ENCODE peak calls at places on chromosomes 3 and 15, in four cellular contexts. W, D, F and V are unnamed samples.

GRCh38 chr15:99427668-99428361 is 138.0 kb upstream of the MEF2A start:
- DNase-seq in W (no peak), D (no peak), F (no peak), V (no peak)

GRCh38 chr15:62569460-62570404 is 404.6 kb upstream of the C2CD4B start:
- DNase-seq in W (peak; percentile 96), D (no peak), F (no peak), V (no peak)

GRCh38 chr3:194928183-194928736 is 242.6 kb downstream of the FAM43A start:
- DNase-seq in W (peak; percentile 61), D (peak; percentile 13), F (peak; percentile 37), V (no peak)

GRCh38 chr3:115698851-115699535 is 75.7 kb downstream of the GAP43 start:
- DNase-seq in W (peak; percentile 33), D (peak; percentile 59), F (peak; percentile 90), V (peak; percentile 80)

GRCh38 chr3:31167666-31168065 is 273.2 kb upstream of the GADL1 start:
- DNase-seq in W (peak; percentile 2), D (no peak), F (no peak), V (no peak)

GRCh38 chr3:74267583-74268184 is 346.8 kb downstream of the CNTN3 start:
- DNase-seq in W (peak; percentile 63), D (no peak), F (peak; percentile 79), V (peak; percentile 52)

GRCh38 chr15:33068531-33068990 is 126.0 kb downstream of the FMN1 start:
- DNase-seq in W (no peak), D (no peak), F (peak; percentile 78), V (peak; percentile 53)

GRCh38 chr3:50190921-50191660 is at the start of gene GNAT1:
- DNase-seq in W (no peak), D (no peak), F (no peak), V (no peak)

GRCh38 chr3:159751141-159751540 is 237.5 kb upstream of the IL12A start:
- DNase-seq in W (peak; percentile 52), D (no peak), F (no peak), V (no peak)

DNA sequence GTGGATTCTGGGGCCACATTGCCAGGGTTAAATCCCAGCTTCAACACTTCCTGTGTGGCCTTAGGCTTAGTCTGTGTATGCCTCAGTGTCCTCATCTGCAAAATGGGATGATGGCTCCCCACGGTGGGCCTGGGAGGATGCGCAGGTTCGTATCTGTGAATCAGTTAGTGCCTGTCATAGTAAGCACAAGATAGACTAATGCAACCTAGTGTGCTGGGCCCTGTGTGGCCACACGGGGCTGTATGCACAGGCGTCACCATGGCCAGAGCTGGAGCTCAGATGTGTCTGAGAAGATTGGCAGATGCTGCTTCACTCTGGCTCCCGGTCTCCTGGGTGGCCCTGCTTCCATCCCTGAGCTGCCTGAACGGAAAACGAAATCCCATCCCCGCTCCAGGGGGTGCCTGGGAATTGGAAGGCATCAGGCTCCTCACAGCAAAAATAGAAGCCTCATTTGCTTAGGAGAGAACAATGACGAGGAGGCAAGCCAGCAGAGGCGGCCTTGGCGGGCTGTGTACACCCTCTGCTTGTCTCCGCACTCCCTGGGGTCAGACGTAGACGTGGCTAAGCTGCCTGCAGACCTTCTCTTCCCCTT is 103.6 kb downstream of the APBA2 start:
- DNase-seq in W (peak; percentile 21), D (no peak), F (peak; percentile 72), V (peak; percentile 45)
- H4K5ac ChIP-seq in W (no peak overlapping the region), D (no peak overlapping the region), F (no peak overlapping the region), V (no peak overlapping the region)

GRCh38 chr3:71447197-71447596 is 136.3 kb downstream of the FOXP1 start:
- DNase-seq in W (no peak), D (no peak), F (no peak), V (no peak)
- H2BK5ac ChIP-seq in W (peak overlapping the region; percentile 82), D (no peak overlapping the region), F (no peak overlapping the region), V (no peak overlapping the region)

GRCh38 chr15:89452330-89452836 is 44.0 kb downstream of the RHCG start:
- DNase-seq in W (no peak), D (no peak), F (no peak), V (no peak)

GRCh38 chr15:89455535-89455934 is 40.8 kb downstream of the RHCG start:
- DNase-seq in W (no peak), D (no peak), F (no peak), V (no peak)

GRCh38 chr15:89450076-89451006 is 46.0 kb downstream of the RHCG start:
- DNase-seq in W (no peak), D (peak; percentile 45), F (peak; percentile 40), V (no peak)

GRCh38 chr15:89448825-89449224 is 47.6 kb downstream of the RHCG start:
- DNase-seq in W (no peak), D (peak; percentile 35), F (no peak), V (no peak)

DNA sequence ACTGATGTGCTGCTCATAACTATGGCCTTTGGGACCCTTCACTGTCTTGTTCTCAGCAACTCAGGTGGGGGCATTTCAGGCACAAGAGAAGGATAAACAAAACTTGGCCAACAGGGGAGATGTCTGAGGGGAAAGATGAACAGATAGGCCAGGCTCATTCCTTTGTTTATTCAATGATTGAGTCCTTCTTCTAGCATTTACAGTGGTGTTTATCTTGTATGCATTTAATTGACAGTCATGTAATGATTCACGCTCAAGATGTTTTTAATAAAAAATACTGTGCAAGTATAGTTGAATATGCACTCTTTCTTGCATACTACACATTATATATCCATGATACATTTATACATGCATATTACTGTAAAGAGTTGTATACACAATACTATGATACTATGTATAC is 44.5 kb downstream of the RHCG start:
- DNase-seq in W (no peak), D (no peak), F (no peak), V (no peak)
- H3K27me3 ChIP-seq in W (peaks cover 45% of the 10 kb centered on the region), D (no peaks in the 10 kb centered on the region), F (no peaks in the 10 kb centered on the region), V (peaks cover 2% of the 10 kb centered on the region)

GRCh38 chr15:49865925-49866757 is 245.3 kb downstream of the DTWD1 start:
- DNase-seq in W (no peak), D (no peak), F (no peak), V (no peak)

GRCh38 chr15:49860101-49860500 is 239.3 kb downstream of the DTWD1 start:
- DNase-seq in W (peak; percentile 87), D (no peak), F (no peak), V (no peak)

GRCh38 chr15:49863431-49864205 is 242.8 kb downstream of the DTWD1 start:
- DNase-seq in W (peak; percentile 91), D (no peak), F (no peak), V (no peak)

GRCh38 chr15:49868348-49868747 is 247.5 kb downstream of the DTWD1 start:
- DNase-seq in W (no peak), D (no peak), F (no peak), V (no peak)

DNA sequence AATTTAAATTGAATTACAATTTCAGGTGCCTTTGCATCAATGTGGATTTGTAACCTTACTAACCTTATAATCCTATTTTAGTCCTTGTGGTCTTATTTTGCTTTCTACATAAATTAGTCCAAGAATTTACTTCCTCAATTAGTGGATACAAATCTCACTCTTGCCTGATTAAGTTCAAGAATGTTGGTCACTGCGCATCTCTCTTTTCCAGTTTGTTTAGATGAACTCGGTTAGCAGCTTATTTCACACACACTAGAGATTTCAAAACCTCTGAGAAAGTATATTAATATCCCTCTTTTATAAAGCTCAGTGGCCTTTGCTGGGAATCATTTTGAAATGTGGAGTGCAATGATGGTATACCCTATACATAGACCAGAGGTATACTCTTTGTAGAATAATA is 243.4 kb downstream of the DTWD1 start:
- DNase-seq in W (no peak), D (no peak), F (no peak), V (no peak)
- H4K5ac ChIP-seq in W (peak overlapping the region; percentile 75), D (no peak overlapping the region), F (no peak overlapping the region), V (no peak overlapping the region)

GRCh38 chr3:119658994-119659393 is 1.4 kb downstream of the POPDC2 start:
- DNase-seq in W (no peak), D (no peak), F (no peak), V (no peak)
- H2BK5ac ChIP-seq in W (no peak overlapping the region), D (no peak overlapping the region), F (no peak overlapping the region), V (no peak overlapping the region)